ENCODE peak calls at places on chromosomes 6 and 20, in ten cellular contexts. H, T, B, J, G, D, A, E, L and K are unnamed samples.

GRCh38 chr6:166157930-166158617 is 9.6 kb downstream of the TBXT start:
- DNase-seq in H (no peak), T (no peak), B (no peak), J (no peak), G (no peak), D (no peak), A (no peak), E (no peak), L (no peak), K (no peak)

GRCh38 chr6:125486881-125487280 is 185.1 kb upstream of the HDDC2 start:
- DNase-seq in H (no peak), T (no peak), B (no peak), J (no peak), G (no peak), D (no peak), A (no peak), E (no peak), L (no peak), K (peak)

GRCh38 chr20:34979366-34980153 is 23.9 kb downstream of the MYH7B start:
- DNase-seq in H (no peak), T (no peak), B (no peak), J (no peak), G (peak), D (no peak), A (no peak), E (no peak), L (no peak), K (no peak)

GRCh38 chr6:24951831-24952299 is 16.1 kb upstream of the RIPOR2 start:
- DNase-seq in H (no peak), T (no peak), B (no peak), J (no peak), G (no peak), D (peak), A (peak), E (no peak), L (peak), K (no peak)

GRCh38 chr6:45965787-45966186 is 49.9 kb downstream of the CLIC5 start:
- DNase-seq in H (peak), T (no peak), B (no peak), J (peak), G (no peak), D (no peak), A (no peak), E (peak), L (no peak), K (peak)

GRCh38 chr6:158751192-158751591 is 68.0 kb downstream of the EZR start:
- DNase-seq in H (no peak), T (no peak), B (no peak), J (no peak), G (no peak), D (no peak), A (no peak), E (no peak), L (no peak), K (no peak)

GRCh38 chr6:31568537-31568961 is 3.5 kb upstream of the LTA start:
- DNase-seq in H (no peak), T (no peak), B (no peak), J (no peak), G (no peak), D (peak), A (peak), E (no peak), L (peak), K (no peak)

GRCh38 chr6:12011276-12012112 is 618 bp upstream of the HIVEP1 start:
- DNase-seq in H (peak), T (peak), B (peak), J (peak), G (peak), D (peak), A (peak), E (peak), L (peak), K (peak)

GRCh38 chr6:84371681-84372080 is 144.2 kb upstream of the CEP162 start:
- DNase-seq in H (no peak), T (no peak), B (no peak), J (no peak), G (no peak), D (no peak), A (no peak), E (no peak), L (no peak), K (no peak)

GRCh38 chr20:3313681-3314080 is 74.7 kb upstream of the SLC4A11 start:
- DNase-seq in H (no peak), T (no peak), B (no peak), J (no peak), G (no peak), D (no peak), A (no peak), E (no peak), L (no peak), K (no peak)

GRCh38 chr6:34441526-34441925 is 15.7 kb upstream of the RPS10 start:
- DNase-seq in H (no peak), T (no peak), B (no peak), J (no peak), G (no peak), D (no peak), A (no peak), E (no peak), L (no peak), K (no peak)

GRCh38 chr20:21632654-21633053 is 72.8 kb upstream of the PAX1 start:
- DNase-seq in H (no peak), T (no peak), B (no peak), J (no peak), G (no peak), D (no peak), A (no peak), E (no peak), L (no peak), K (no peak)

GRCh38 chr6:108565893-108566292 is 5.2 kb downstream of the FOXO3 start:
- DNase-seq in H (peak), T (peak), B (peak), J (peak), G (no peak), D (peak), A (no peak), E (no peak), L (no peak), K (peak)
- H3K4me3 ChIP-seq in H (no peak), T (peak), B (no peak), J (no peak), G (no peak), D (no peak), A (no peak), E (no peak), L (no peak), K (peak)

GRCh38 chr6:163705923-163706322 is 291.4 kb downstream of the QKI start:
- DNase-seq in H (no peak), T (no peak), B (no peak), J (no peak), G (no peak), D (peak), A (no peak), E (no peak), L (no peak), K (no peak)
- H3K4me3 ChIP-seq in H (no peak), T (no peak), B (no peak), J (no peak), G (no peak), D (no peak), A (no peak), E (no peak), L (no peak), K (no peak)

DNA sequence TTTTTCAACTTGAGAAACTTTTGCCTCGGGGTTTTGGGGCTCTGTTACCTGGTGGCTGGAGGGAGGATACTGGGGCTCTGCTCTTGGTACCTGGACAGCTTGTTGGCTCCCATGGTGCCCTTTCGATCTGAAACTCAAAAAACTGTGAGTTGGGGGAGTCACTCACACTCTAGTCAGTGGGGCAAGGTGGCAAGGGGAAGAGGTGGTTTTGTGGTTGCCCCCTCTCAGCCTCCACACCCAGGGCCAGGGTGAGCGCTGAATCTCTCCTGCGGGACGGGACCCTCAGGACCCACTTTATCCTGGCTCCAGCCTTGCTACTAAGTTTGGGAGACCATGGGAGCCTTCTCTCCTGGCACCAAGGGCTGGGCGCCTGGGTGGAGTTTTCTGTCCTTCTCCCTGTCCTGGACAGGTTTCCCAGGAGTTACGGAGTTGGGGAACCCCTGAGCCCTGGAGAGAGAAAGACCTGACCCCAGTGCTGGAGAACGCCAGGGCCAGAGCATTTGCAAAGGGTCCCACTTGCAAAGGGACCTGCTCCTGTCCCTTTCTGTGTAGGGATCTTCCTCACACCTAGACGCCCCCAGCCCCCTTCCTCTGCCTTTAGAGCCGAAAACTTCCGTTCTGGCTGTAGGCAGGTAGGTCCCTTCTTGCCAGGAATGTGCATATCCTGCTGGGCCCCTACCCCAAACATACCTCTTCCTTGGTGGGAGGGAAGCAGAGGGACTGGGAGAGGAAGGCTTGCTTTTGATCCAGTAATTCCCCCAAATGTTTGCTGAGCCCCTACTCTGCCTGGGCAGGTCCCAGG is 2.9 kb downstream of the FOXP4 start:
- DNase-seq in H (no peak), T (no peak), B (no peak), J (no peak), G (no peak), D (no peak), A (no peak), E (no peak), L (no peak), K (no peak)
- H3K4me3 ChIP-seq in H (no peak), T (peak), B (peak), J (no peak), G (peak), D (peak), A (peak), E (peak), L (peak), K (no peak)

GRCh38 chr6:26552640-26553189 is 14.5 kb downstream of the HMGN4 start:
- DNase-seq in H (no peak), T (no peak), B (no peak), J (no peak), G (peak), D (no peak), A (no peak), E (no peak), L (no peak), K (no peak)
- H3K4me3 ChIP-seq in H (peak), T (peak), B (peak), J (peak), G (peak), D (peak), A (peak), E (peak), L (peak), K (peak)

GRCh38 chr20:50992733-50993457 is 30.0 kb downstream of the KCNG1 start:
- DNase-seq in H (peak), T (peak), B (no peak), J (peak), G (peak), D (peak), A (no peak), E (no peak), L (no peak), K (no peak)
- H3K4me3 ChIP-seq in H (no peak), T (peak), B (no peak), J (no peak), G (no peak), D (no peak), A (no peak), E (no peak), L (no peak), K (no peak)